ENCODE peak calls at places on chromosomes 11 and 22, in five cellular contexts. N is ACHN; C is left ventricle myocardium inferior; D is effector memory CD8-positive, alpha-beta T cell; Z is memory B cell. L is an unnamed sample.

GRCh38 chr11:57116654-57117053 is 65.1 kb upstream of the LRRC55 start:
- DNase-seq in N (peak), C (peak), D (no peak), Z (no peak), L (peak)

GRCh38 chr11:128497057-128497957 is 90.1 kb downstream of the ETS1 start:
- DNase-seq in N (peak), C (no peak), D (no peak), Z (peak), L (no peak)

GRCh38 chr11:19816040-19816439 is 103.4 kb downstream of the NAV2 start:
- DNase-seq in N (no peak), C (no peak), D (no peak), Z (no peak), L (no peak)

GRCh38 chr11:44618561-44619425 is 53.3 kb downstream of the CD82 start:
- DNase-seq in N (no peak), C (peak), D (no peak), Z (no peak), L (peak)

GRCh38 chr11:45110562-45110961 is 35.9 kb upstream of the PRDM11 start:
- DNase-seq in N (peak), C (no peak), D (peak), Z (peak), L (no peak)

GRCh38 chr11:130798280-130798679 is 118.0 kb downstream of the SNX19 start:
- DNase-seq in N (peak), C (no peak), D (no peak), Z (no peak), L (no peak)

GRCh38 chr11:5364214-5364613 is 12.9 kb downstream of the OR51B6 start:
- DNase-seq in N (peak), C (no peak), D (no peak), Z (no peak), L (no peak)

GRCh38 chr11:788953-789940 is 643 bp downstream of the CEND1 start:
- DNase-seq in N (no peak), C (no peak), D (no peak), Z (no peak), L (no peak)

GRCh38 chr11:32034149-32034548 is 56.7 kb upstream of the RCN1 start:
- DNase-seq in N (peak), C (no peak), D (no peak), Z (no peak), L (no peak)

GRCh38 chr11:2686360-2687222 is 13.2 kb downstream of the KCNQ1OT1 start:
- DNase-seq in N (no peak), C (no peak), D (no peak), Z (no peak), L (no peak)

GRCh38 chr22:42984397-42984796 is 30.6 kb downstream of the PACSIN2 start:
- DNase-seq in N (no peak), C (no peak), D (no peak), Z (no peak), L (no peak)

GRCh38 chr11:65445604-65446445 is 23.2 kb downstream of the NEAT1 start:
- DNase-seq in N (peak), C (no peak), D (no peak), Z (no peak), L (no peak)

GRCh38 chr11:69416123-69416475 is 65.4 kb upstream of the LINC01488 start:
- DNase-seq in N (no peak), C (no peak), D (no peak), Z (no peak), L (no peak)

L was measured in heart right ventricle.